ENCODE peak calls at places on chromosome 15, in eight cellular contexts. One of them, this sample, is unnamed. For H3K27me3 and H3K4me1, the result is how much of the 10 kb centered on the place peaks cover.

GRCh38 chr15:46607103-46607502 is 972.3 kb downstream of the SQOR start:
- DNase-seq in CD8-positive, alpha-beta T cell: no peak
- DNase-seq in MM.1S: no peak
- DNase-seq in PC-3: peak
- DNase-seq in pancreas: no peak
- DNase-seq in HepG2: no peak
- DNase-seq in adrenal gland: no peak
- DNase-seq in fibroblast of lung: no peak
- DNase-seq in this sample: no peak

GRCh38 chr15:90004671-90005070 is 3.5 kb downstream of the ZNF710 start:
- DNase-seq in CD8-positive, alpha-beta T cell: no peak
- DNase-seq in MM.1S: no peak
- DNase-seq in PC-3: peak
- DNase-seq in pancreas: no peak
- DNase-seq in HepG2: peak
- DNase-seq in adrenal gland: peak
- DNase-seq in fibroblast of lung: peak
- DNase-seq in this sample: peak

GRCh38 chr15:58062175-58062574 is 3.3 kb downstream of the ALDH1A2 start:
- DNase-seq in CD8-positive, alpha-beta T cell: no peak
- DNase-seq in MM.1S: no peak
- DNase-seq in PC-3: no peak
- DNase-seq in pancreas: no peak
- DNase-seq in HepG2: no peak
- DNase-seq in adrenal gland: no peak
- DNase-seq in fibroblast of lung: no peak
- DNase-seq in this sample: no peak

GRCh38 chr15:90812881-90813280 is 55.5 kb upstream of the FURIN start:
- DNase-seq in CD8-positive, alpha-beta T cell: no peak
- DNase-seq in MM.1S: no peak
- DNase-seq in PC-3: no peak
- DNase-seq in pancreas: no peak
- DNase-seq in HepG2: no peak
- DNase-seq in adrenal gland: no peak
- DNase-seq in fibroblast of lung: no peak
- DNase-seq in this sample: no peak

GRCh38 chr15:69781411-69782125 is 316.1 kb downstream of the TLE3 start:
- DNase-seq in CD8-positive, alpha-beta T cell: no peak
- DNase-seq in MM.1S: no peak
- DNase-seq in PC-3: no peak
- DNase-seq in pancreas: no peak
- DNase-seq in HepG2: no peak
- DNase-seq in adrenal gland: no peak
- DNase-seq in fibroblast of lung: no peak
- DNase-seq in this sample: no peak

GRCh38 chr15:25730918-25731317 is 132.2 kb downstream of the ATP10A start:
- DNase-seq in CD8-positive, alpha-beta T cell: no peak
- DNase-seq in MM.1S: no peak
- DNase-seq in PC-3: no peak
- DNase-seq in pancreas: no peak
- DNase-seq in HepG2: no peak
- DNase-seq in adrenal gland: no peak
- DNase-seq in fibroblast of lung: no peak
- DNase-seq in this sample: no peak

GRCh38 chr15:25545017-25545416 is 106.2 kb upstream of the UBE3A start:
- DNase-seq in CD8-positive, alpha-beta T cell: no peak
- DNase-seq in MM.1S: no peak
- DNase-seq in PC-3: peak
- DNase-seq in pancreas: no peak
- DNase-seq in HepG2: no peak
- DNase-seq in adrenal gland: no peak
- DNase-seq in fibroblast of lung: peak
- DNase-seq in this sample: no peak

GRCh38 chr15:79736435-79737000 is 160.3 kb downstream of the MTHFS start:
- DNase-seq in CD8-positive, alpha-beta T cell: no peak
- DNase-seq in MM.1S: no peak
- DNase-seq in PC-3: no peak
- DNase-seq in pancreas: no peak
- DNase-seq in HepG2: no peak
- DNase-seq in adrenal gland: no peak
- DNase-seq in fibroblast of lung: no peak
- DNase-seq in this sample: no peak

GRCh38 chr15:42107483-42107882 is 13.1 kb upstream of the PLA2G4D start:
- DNase-seq in CD8-positive, alpha-beta T cell: no peak
- DNase-seq in MM.1S: no peak
- DNase-seq in PC-3: no peak
- DNase-seq in pancreas: peak
- DNase-seq in HepG2: no peak
- DNase-seq in adrenal gland: no peak
- DNase-seq in fibroblast of lung: peak
- DNase-seq in this sample: no peak

GRCh38 chr15:40252438-40253178 is 13.7 kb downstream of the PAK6 start:
- DNase-seq in CD8-positive, alpha-beta T cell: no peak
- DNase-seq in MM.1S: peak
- DNase-seq in PC-3: peak
- DNase-seq in pancreas: peak
- DNase-seq in HepG2: no peak
- DNase-seq in adrenal gland: peak
- DNase-seq in fibroblast of lung: peak
- DNase-seq in this sample: no peak

GRCh38 chr15:39079296-39079834 is 501.5 kb upstream of the THBS1 start:
- DNase-seq in CD8-positive, alpha-beta T cell: no peak
- DNase-seq in MM.1S: no peak
- DNase-seq in PC-3: peak
- DNase-seq in pancreas: no peak
- DNase-seq in HepG2: no peak
- DNase-seq in adrenal gland: no peak
- DNase-seq in fibroblast of lung: peak
- DNase-seq in this sample: peak

GRCh38 chr15:39088186-39088585 is 492.7 kb upstream of the THBS1 start:
- DNase-seq in CD8-positive, alpha-beta T cell: no peak
- DNase-seq in MM.1S: no peak
- DNase-seq in PC-3: no peak
- DNase-seq in pancreas: no peak
- DNase-seq in HepG2: no peak
- DNase-seq in adrenal gland: no peak
- DNase-seq in fibroblast of lung: no peak
- DNase-seq in this sample: no peak

GRCh38 chr15:39083213-39083612 is 497.7 kb upstream of the THBS1 start:
- DNase-seq in CD8-positive, alpha-beta T cell: no peak
- DNase-seq in MM.1S: no peak
- DNase-seq in PC-3: no peak
- DNase-seq in pancreas: no peak
- DNase-seq in HepG2: no peak
- DNase-seq in adrenal gland: no peak
- DNase-seq in fibroblast of lung: peak
- DNase-seq in this sample: no peak

GRCh38 chr15:39084683-39085530 is 496.0 kb upstream of the THBS1 start:
- DNase-seq in CD8-positive, alpha-beta T cell: no peak
- DNase-seq in MM.1S: no peak
- DNase-seq in PC-3: no peak
- DNase-seq in pancreas: no peak
- DNase-seq in HepG2: peak
- DNase-seq in adrenal gland: no peak
- DNase-seq in fibroblast of lung: peak
- DNase-seq in this sample: peak
- H3K27ac ChIP-seq in CD8-positive, alpha-beta T cell: no peak
- H3K27ac ChIP-seq in MM.1S: no peak
- H3K27ac ChIP-seq in PC-3: no peak
- H3K27ac ChIP-seq in pancreas: no peak
- H3K27ac ChIP-seq in HepG2: no peak
- H3K27ac ChIP-seq in adrenal gland: no peak
- H3K27ac ChIP-seq in fibroblast of lung: peak
- H3K27ac ChIP-seq in this sample: peak

DNA sequence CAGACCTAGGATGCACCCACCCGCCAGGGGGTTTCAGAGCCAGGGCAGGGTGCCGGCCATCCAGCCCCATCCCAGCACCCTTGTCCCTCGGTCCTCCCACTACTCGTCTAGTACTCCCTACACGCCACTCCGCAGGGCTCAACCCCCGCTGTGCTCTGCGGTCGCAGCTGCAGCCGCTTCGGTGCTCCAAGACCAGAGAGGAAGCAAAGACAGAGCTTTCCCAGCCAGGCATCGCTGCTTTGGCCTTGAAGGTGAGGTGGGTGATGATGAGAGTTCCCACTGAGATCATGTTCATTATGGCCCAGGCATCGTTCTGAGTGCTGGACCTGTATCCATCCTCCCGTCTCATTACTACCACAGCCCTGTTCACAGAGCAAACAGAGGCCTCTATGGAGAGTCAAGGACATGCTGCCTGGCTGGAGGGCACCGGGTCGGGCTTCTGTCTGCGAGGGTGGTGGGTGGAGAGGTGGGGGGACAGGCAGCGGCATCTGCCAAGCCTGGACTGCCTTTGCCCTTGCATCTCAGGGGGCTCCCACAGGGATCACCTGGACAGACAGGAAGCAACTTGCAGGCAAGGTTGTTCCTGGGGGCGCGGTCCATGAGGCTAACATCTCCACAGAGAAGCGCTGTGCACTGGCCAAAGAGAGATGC is 66.9 kb downstream of the KLF13 start:
- DNase-seq in CD8-positive, alpha-beta T cell: no peak
- DNase-seq in MM.1S: no peak
- DNase-seq in PC-3: no peak
- DNase-seq in pancreas: no peak
- DNase-seq in HepG2: no peak
- DNase-seq in adrenal gland: no peak
- DNase-seq in fibroblast of lung: no peak
- DNase-seq in this sample: peak
- H3K27me3 ChIP-seq in CD8-positive, alpha-beta T cell: under half
- H3K27me3 ChIP-seq in MM.1S: under half
- H3K27me3 ChIP-seq in PC-3: under half
- H3K27me3 ChIP-seq in pancreas: under half
- H3K27me3 ChIP-seq in HepG2: under half
- H3K27me3 ChIP-seq in adrenal gland: under half
- H3K27me3 ChIP-seq in fibroblast of lung: under half
- H3K27me3 ChIP-seq in this sample: under half

GRCh38 chr15:29818141-29818540 is 4.1 kb downstream of the TJP1 start:
- DNase-seq in CD8-positive, alpha-beta T cell: no peak
- DNase-seq in MM.1S: no peak
- DNase-seq in PC-3: peak
- DNase-seq in pancreas: no peak
- DNase-seq in HepG2: no peak
- DNase-seq in adrenal gland: no peak
- DNase-seq in fibroblast of lung: no peak
- DNase-seq in this sample: peak

GRCh38 chr15:29815000-29815704 is 7.1 kb downstream of the TJP1 start:
- DNase-seq in CD8-positive, alpha-beta T cell: no peak
- DNase-seq in MM.1S: no peak
- DNase-seq in PC-3: peak
- DNase-seq in pancreas: no peak
- DNase-seq in HepG2: peak
- DNase-seq in adrenal gland: peak
- DNase-seq in fibroblast of lung: peak
- DNase-seq in this sample: no peak

GRCh38 chr15:29812384-29812694 is 9.9 kb downstream of the TJP1 start:
- DNase-seq in CD8-positive, alpha-beta T cell: no peak
- DNase-seq in MM.1S: no peak
- DNase-seq in PC-3: peak
- DNase-seq in pancreas: no peak
- DNase-seq in HepG2: no peak
- DNase-seq in adrenal gland: no peak
- DNase-seq in fibroblast of lung: peak
- DNase-seq in this sample: no peak

GRCh38 chr15:29813009-29813408 is 9.3 kb downstream of the TJP1 start:
- DNase-seq in CD8-positive, alpha-beta T cell: no peak
- DNase-seq in MM.1S: no peak
- DNase-seq in PC-3: peak
- DNase-seq in pancreas: no peak
- DNase-seq in HepG2: no peak
- DNase-seq in adrenal gland: no peak
- DNase-seq in fibroblast of lung: peak
- DNase-seq in this sample: no peak

GRCh38 chr15:29815705-29816042 is 6.6 kb downstream of the TJP1 start:
- DNase-seq in CD8-positive, alpha-beta T cell: no peak
- DNase-seq in MM.1S: no peak
- DNase-seq in PC-3: no peak
- DNase-seq in pancreas: no peak
- DNase-seq in HepG2: no peak
- DNase-seq in adrenal gland: no peak
- DNase-seq in fibroblast of lung: no peak
- DNase-seq in this sample: no peak
- H3K4me1 ChIP-seq in CD8-positive, alpha-beta T cell: under half
- H3K4me1 ChIP-seq in MM.1S: under half
- H3K4me1 ChIP-seq in PC-3: half or more
- H3K4me1 ChIP-seq in pancreas: under half
- H3K4me1 ChIP-seq in HepG2: half or more
- H3K4me1 ChIP-seq in adrenal gland: under half
- H3K4me1 ChIP-seq in fibroblast of lung: under half
- H3K4me1 ChIP-seq in this sample: half or more

GRCh38 chr15:67840747-67841634 is 1.1 kb upstream of the RNU6-1 start:
- DNase-seq in CD8-positive, alpha-beta T cell: no peak
- DNase-seq in MM.1S: no peak
- DNase-seq in PC-3: peak
- DNase-seq in pancreas: no peak
- DNase-seq in HepG2: peak
- DNase-seq in adrenal gland: peak
- DNase-seq in fibroblast of lung: peak
- DNase-seq in this sample: peak

GRCh38 chr15:67839929-67840746 is at the start of gene RNU6-1:
- DNase-seq in CD8-positive, alpha-beta T cell: peak
- DNase-seq in MM.1S: peak
- DNase-seq in PC-3: peak
- DNase-seq in pancreas: peak
- DNase-seq in HepG2: peak
- DNase-seq in adrenal gland: peak
- DNase-seq in fibroblast of lung: peak
- DNase-seq in this sample: peak

GRCh38 chr15:67836955-67837354 is 2.9 kb downstream of the RNU6-1 start:
- DNase-seq in CD8-positive, alpha-beta T cell: no peak
- DNase-seq in MM.1S: no peak
- DNase-seq in PC-3: no peak
- DNase-seq in pancreas: no peak
- DNase-seq in HepG2: no peak
- DNase-seq in adrenal gland: no peak
- DNase-seq in fibroblast of lung: no peak
- DNase-seq in this sample: no peak

GRCh38 chr15:67839358-67839928 is 402 bp downstream of the RNU6-1 start:
- DNase-seq in CD8-positive, alpha-beta T cell: no peak
- DNase-seq in MM.1S: peak
- DNase-seq in PC-3: peak
- DNase-seq in pancreas: no peak
- DNase-seq in HepG2: peak
- DNase-seq in adrenal gland: peak
- DNase-seq in fibroblast of lung: peak
- DNase-seq in this sample: no peak

DNA sequence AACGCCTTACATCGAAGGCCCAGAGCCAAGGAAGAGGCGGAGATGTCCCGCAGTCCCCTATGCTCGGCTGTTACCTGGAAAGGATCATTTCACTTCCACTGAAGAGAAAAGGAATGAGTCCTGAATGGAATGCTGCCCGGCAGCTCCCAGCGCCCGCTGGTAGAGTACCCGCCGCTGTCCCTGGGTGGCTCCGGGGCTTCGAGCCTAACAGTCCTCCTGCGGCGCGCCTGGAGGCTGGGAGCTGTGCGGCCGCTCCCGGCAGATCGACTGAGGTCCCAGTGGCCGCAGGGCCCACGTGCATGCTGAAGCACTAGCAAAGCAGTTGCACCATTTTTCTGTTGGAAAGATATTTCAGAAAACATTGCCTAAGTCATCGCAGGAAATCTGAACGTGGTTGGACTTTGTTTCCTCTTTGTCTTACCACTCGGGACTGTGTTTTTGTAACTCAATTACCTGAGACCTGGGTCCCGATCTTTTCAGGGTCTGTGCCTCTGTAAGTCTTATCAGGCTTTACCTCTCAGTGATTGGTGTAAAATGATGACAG is 984 bp downstream of the RNU6-1 start:
- DNase-seq in CD8-positive, alpha-beta T cell: no peak
- DNase-seq in MM.1S: no peak
- DNase-seq in PC-3: peak
- DNase-seq in pancreas: peak
- DNase-seq in HepG2: peak
- DNase-seq in adrenal gland: peak
- DNase-seq in fibroblast of lung: peak
- DNase-seq in this sample: no peak
- H3K27ac ChIP-seq in CD8-positive, alpha-beta T cell: peak
- H3K27ac ChIP-seq in MM.1S: peak
- H3K27ac ChIP-seq in PC-3: no peak
- H3K27ac ChIP-seq in pancreas: peak
- H3K27ac ChIP-seq in HepG2: peak
- H3K27ac ChIP-seq in adrenal gland: peak
- H3K27ac ChIP-seq in fibroblast of lung: no peak
- H3K27ac ChIP-seq in this sample: no peak

This sample was measured in SJSA1.